ENCODE peak calls at places on chromosomes 6 and 20, in ten cellular contexts. E, R, I, K, C, U, X, Y, P and H are unnamed samples.

GRCh38 chr6:45353654-45354053 is 24.1 kb downstream of the SUPT3H start:
- DNase-seq in E (no peak), R (no peak), I (no peak), K (no peak), C (no peak), U (no peak), X (no peak), Y (no peak), P (no peak), H (no peak)

GRCh38 chr20:24465730-24466129 is 3.7 kb upstream of the SYNDIG1 start:
- DNase-seq in E (no peak), R (no peak), I (peak), K (peak), C (no peak), U (no peak), X (no peak), Y (no peak), P (no peak), H (no peak)

GRCh38 chr6:105593805-105594231 is 190.9 kb upstream of the PREP start:
- DNase-seq in E (no peak), R (no peak), I (peak), K (no peak), C (no peak), U (no peak), X (no peak), Y (no peak), P (no peak), H (no peak)

GRCh38 chr20:32474009-32474716 is 111.0 kb downstream of the NOL4L start:
- DNase-seq in E (no peak), R (no peak), I (peak), K (no peak), C (no peak), U (no peak), X (peak), Y (no peak), P (no peak), H (no peak)

GRCh38 chr20:37640600-37641561 is 52.9 kb upstream of the CTNNBL1 start:
- DNase-seq in E (no peak), R (no peak), I (peak), K (no peak), C (no peak), U (no peak), X (no peak), Y (no peak), P (no peak), H (no peak)

GRCh38 chr6:125094563-125094962 is 59.0 kb upstream of the TPD52L1 start:
- DNase-seq in E (no peak), R (no peak), I (peak), K (no peak), C (no peak), U (no peak), X (no peak), Y (no peak), P (no peak), H (no peak)

GRCh38 chr20:62702886-62703852 is 5.5 kb upstream of the NTSR1 start:
- DNase-seq in E (no peak), R (no peak), I (peak), K (peak), C (no peak), U (peak), X (peak), Y (no peak), P (no peak), H (peak)

GRCh38 chr20:50053790-50054547 is 59.0 kb downstream of the UBE2V1 start:
- DNase-seq in E (no peak), R (no peak), I (no peak), K (no peak), C (no peak), U (no peak), X (no peak), Y (no peak), P (no peak), H (no peak)

GRCh38 chr20:58640446-58640845 is 10.6 kb upstream of the STX16 start:
- DNase-seq in E (no peak), R (no peak), I (peak), K (no peak), C (no peak), U (no peak), X (no peak), Y (no peak), P (peak), H (no peak)

GRCh38 chr20:3911956-3912355 is 22.8 kb downstream of the PANK2 start:
- DNase-seq in E (no peak), R (no peak), I (no peak), K (no peak), C (no peak), U (peak), X (no peak), Y (no peak), P (peak), H (no peak)

GRCh38 chr6:130473886-130474285 is 108.1 kb downstream of the TMEM200A start:
- DNase-seq in E (no peak), R (no peak), I (no peak), K (no peak), C (no peak), U (no peak), X (no peak), Y (no peak), P (no peak), H (no peak)